ENCODE peak calls at places on chromosome 1, in five cellular contexts. One of them, this sample, is unnamed.

GRCh38 chr1:53378061-53378460 is 50.2 kb upstream of the LRP8 start:
- DNase-seq in GM13976: no peak
- DNase-seq in CD8-positive, alpha-beta T cell: no peak
- DNase-seq in Right ventricle myocardium superior: no peak
- DNase-seq in stimulated activated CD8-positive, alpha-beta memory T cell treated with anti-CD3 and anti-CD28 coated beads, Interleukin-4, amount 100 ng/mL, for 1 hour: no peak
- DNase-seq in this sample: no peak

GRCh38 chr1:205275133-205275532 is 46.4 kb downstream of the NUAK2 start:
- DNase-seq in Right ventricle myocardium superior: no peak
- DNase-seq in stimulated activated CD8-positive, alpha-beta memory T cell treated with anti-CD3 and anti-CD28 coated beads, Interleukin-4, amount 100 ng/mL, for 1 hour: no peak
- DNase-seq in GM13976: no peak
- DNase-seq in CD8-positive, alpha-beta T cell: no peak
- DNase-seq in this sample: no peak

GRCh38 chr1:232728507-232729263 is 76.5 kb upstream of the MAP10 start:
- DNase-seq in GM13976: no peak
- DNase-seq in Right ventricle myocardium superior: no peak
- DNase-seq in CD8-positive, alpha-beta T cell: no peak
- DNase-seq in stimulated activated CD8-positive, alpha-beta memory T cell treated with anti-CD3 and anti-CD28 coated beads, Interleukin-4, amount 100 ng/mL, for 1 hour: no peak
- DNase-seq in this sample: no peak

GRCh38 chr1:246769306-246769705 is 45.1 kb downstream of the SCCPDH start:
- DNase-seq in stimulated activated CD8-positive, alpha-beta memory T cell treated with anti-CD3 and anti-CD28 coated beads, Interleukin-4, amount 100 ng/mL, for 1 hour: no peak
- DNase-seq in GM13976: no peak
- DNase-seq in Right ventricle myocardium superior: peak; percentile 73
- DNase-seq in CD8-positive, alpha-beta T cell: no peak
- DNase-seq in this sample: no peak

GRCh38 chr1:26994020-26994745 is 691 bp downstream of the TRNP1 start:
- DNase-seq in Right ventricle myocardium superior: no peak
- DNase-seq in CD8-positive, alpha-beta T cell: no peak
- DNase-seq in stimulated activated CD8-positive, alpha-beta memory T cell treated with anti-CD3 and anti-CD28 coated beads, Interleukin-4, amount 100 ng/mL, for 1 hour: no peak
- DNase-seq in GM13976: peak; percentile 64
- DNase-seq in this sample: no peak

GRCh38 chr1:2538872-2539271 is 8.8 kb upstream of the HES5 start:
- DNase-seq in GM13976: no peak
- DNase-seq in CD8-positive, alpha-beta T cell: no peak
- DNase-seq in Right ventricle myocardium superior: no peak
- DNase-seq in stimulated activated CD8-positive, alpha-beta memory T cell treated with anti-CD3 and anti-CD28 coated beads, Interleukin-4, amount 100 ng/mL, for 1 hour: no peak
- DNase-seq in this sample: no peak

GRCh38 chr1:5976231-5976630 is 16.0 kb downstream of the NPHP4 start:
- DNase-seq in Right ventricle myocardium superior: no peak
- DNase-seq in CD8-positive, alpha-beta T cell: no peak
- DNase-seq in stimulated activated CD8-positive, alpha-beta memory T cell treated with anti-CD3 and anti-CD28 coated beads, Interleukin-4, amount 100 ng/mL, for 1 hour: no peak
- DNase-seq in GM13976: no peak
- DNase-seq in this sample: no peak

GRCh38 chr1:231478800-231479199 is 49.7 kb upstream of the TSNAX start:
- DNase-seq in Right ventricle myocardium superior: no peak
- DNase-seq in stimulated activated CD8-positive, alpha-beta memory T cell treated with anti-CD3 and anti-CD28 coated beads, Interleukin-4, amount 100 ng/mL, for 1 hour: no peak
- DNase-seq in CD8-positive, alpha-beta T cell: no peak
- DNase-seq in GM13976: no peak
- DNase-seq in this sample: no peak

GRCh38 chr1:206555473-206555935 is 48.2 kb downstream of the RASSF5 start:
- DNase-seq in stimulated activated CD8-positive, alpha-beta memory T cell treated with anti-CD3 and anti-CD28 coated beads, Interleukin-4, amount 100 ng/mL, for 1 hour: no peak
- DNase-seq in GM13976: peak; percentile 62
- DNase-seq in Right ventricle myocardium superior: peak; percentile 76
- DNase-seq in CD8-positive, alpha-beta T cell: no peak
- DNase-seq in this sample: no peak

GRCh38 chr1:1123581-1124507 is 8.0 kb upstream of the C1orf159 start:
- DNase-seq in Right ventricle myocardium superior: no peak
- DNase-seq in stimulated activated CD8-positive, alpha-beta memory T cell treated with anti-CD3 and anti-CD28 coated beads, Interleukin-4, amount 100 ng/mL, for 1 hour: no peak
- DNase-seq in GM13976: no peak
- DNase-seq in CD8-positive, alpha-beta T cell: no peak
- DNase-seq in this sample: no peak

GRCh38 chr1:119737040-119737682 is 25.4 kb downstream of the PHGDH start:
- DNase-seq in CD8-positive, alpha-beta T cell: no peak
- DNase-seq in Right ventricle myocardium superior: peak; percentile 66
- DNase-seq in GM13976: no peak
- DNase-seq in stimulated activated CD8-positive, alpha-beta memory T cell treated with anti-CD3 and anti-CD28 coated beads, Interleukin-4, amount 100 ng/mL, for 1 hour: no peak
- DNase-seq in this sample: no peak